ENCODE peak calls at places on chromosome 1, in five cellular contexts. B, E, I, L and D are unnamed samples.

GRCh38 chr1:106984801-106985200 is 71.7 kb upstream of the PRMT6 start:
- DNase-seq in B (no peak), E (no peak), I (no peak), L (no peak), D (no peak)

GRCh38 chr1:10502206-10502605 is 27.5 kb downstream of the PEX14 start:
- DNase-seq in B (no peak), E (no peak), I (no peak), L (no peak), D (no peak)

GRCh38 chr1:42929434-42930177 is 29.1 kb downstream of the SLC2A1 start:
- DNase-seq in B (no peak), E (no peak), I (no peak), L (no peak), D (no peak)

GRCh38 chr1:3599286-3599811 is 12.0 kb downstream of the MEGF6 start:
- DNase-seq in B (no peak), E (peak), I (no peak), L (no peak), D (no peak)

GRCh38 chr1:111496398-111496797 is 7.0 kb downstream of the ADORA3 start:
- DNase-seq in B (no peak), E (no peak), I (no peak), L (no peak), D (no peak)

GRCh38 chr1:23692308-23692871 is 784 bp downstream of the RPL11 start:
- DNase-seq in B (no peak), E (no peak), I (no peak), L (no peak), D (no peak)

GRCh38 chr1:23426828-23427227 is 2.3 kb upstream of the TCEA3 start:
- DNase-seq in B (no peak), E (no peak), I (no peak), L (no peak), D (no peak)

GRCh38 chr1:21852282-21853129 is 40.4 kb downstream of the LDLRAD2 start:
- DNase-seq in B (no peak), E (no peak), I (no peak), L (no peak), D (no peak)

GRCh38 chr1:155321577-155322497 is 1.1 kb downstream of the RUSC1 start:
- DNase-seq in B (no peak), E (peak), I (no peak), L (no peak), D (no peak)

GRCh38 chr1:151187205-151187604 is 2.8 kb downstream of the VPS72 start:
- DNase-seq in B (no peak), E (no peak), I (no peak), L (no peak), D (no peak)

GRCh38 chr1:100246738-100247137 is 2.9 kb downstream of the DBT start:
- DNase-seq in B (no peak), E (no peak), I (no peak), L (no peak), D (no peak)

GRCh38 chr1:47569681-47570470 is 132.0 kb downstream of the FOXD2 start:
- DNase-seq in B (peak), E (no peak), I (peak), L (peak), D (peak)

GRCh38 chr1:44617703-44618029 is 56.6 kb downstream of the TMEM53 start:
- DNase-seq in B (no peak), E (no peak), I (no peak), L (no peak), D (no peak)

DNA sequence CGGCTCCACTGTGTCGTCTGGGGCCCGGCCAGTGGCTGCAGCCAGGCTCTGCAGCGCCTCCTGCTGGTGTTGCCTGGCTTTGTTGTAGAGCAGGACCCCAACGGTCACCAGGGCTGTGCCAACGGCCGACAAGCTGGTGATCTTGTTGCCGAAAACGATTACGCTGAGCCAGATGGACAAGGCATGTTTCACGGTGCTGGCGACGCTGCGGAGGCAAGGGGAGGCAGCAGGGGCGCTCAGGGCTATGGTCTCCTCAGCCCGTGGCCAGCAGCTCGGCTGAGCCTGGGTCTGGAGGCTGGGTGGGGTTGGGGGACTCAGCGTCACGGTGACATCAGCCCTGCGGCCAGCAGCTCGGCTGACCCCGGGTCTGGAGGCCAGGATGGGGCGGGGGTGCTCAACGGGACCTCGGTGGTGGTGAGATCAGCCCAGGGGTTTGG is 7.0 kb upstream of the CDK11B start:
- DNase-seq in B (no peak), E (peak), I (no peak), L (peak), D (no peak)
- TF ChIP-seq CTCF in B (peak), E (peak), I (peak), L (peak), D (peak)

GRCh38 chr1:177770096-177770495 is 199.8 kb downstream of the SEC16B start:
- DNase-seq in B (no peak), E (no peak), I (no peak), L (no peak), D (no peak)
- H3K4me3 ChIP-seq in B (no peak), E (no peak), I (no peak), L (no peak), D (no peak)

DNA sequence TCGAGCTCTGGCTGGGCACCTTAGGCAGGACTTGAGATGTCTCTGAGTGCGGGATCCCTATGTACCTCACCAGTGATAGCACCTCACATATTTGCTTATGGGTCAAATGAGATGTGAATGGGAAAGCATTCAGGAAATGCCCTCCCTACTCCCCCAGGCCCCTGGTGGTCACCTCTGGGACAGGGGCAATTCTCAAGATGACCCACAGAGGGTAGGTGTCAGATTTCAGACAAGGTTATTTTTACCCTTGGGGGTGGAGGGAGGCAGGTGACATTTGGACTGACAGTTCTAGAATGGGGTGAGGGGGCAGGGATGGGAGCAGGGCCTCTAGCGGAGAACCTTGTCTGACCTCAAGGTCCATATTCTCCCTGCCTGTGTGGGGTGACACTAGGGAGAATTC is 27.1 kb downstream of the ACOT11 start:
- DNase-seq in B (no peak), E (no peak), I (no peak), L (no peak), D (no peak)
- TF ChIP-seq CTCF in B (no peak), E (no peak), I (no peak), L (no peak), D (no peak)

GRCh38 chr1:36320767-36321118 is 2.7 kb downstream of the EVA1B start:
- DNase-seq in B (no peak), E (no peak), I (no peak), L (no peak), D (no peak)
- H3K4me3 ChIP-seq in B (peak), E (no peak), I (peak), L (peak), D (peak)

GRCh38 chr1:156970017-156970416 is 49.6 kb downstream of the LRRC71 start:
- DNase-seq in B (peak), E (no peak), I (no peak), L (no peak), D (no peak)
- TF ChIP-seq CTCF in B (peak), E (peak), I (peak), L (no peak), D (peak)

DNA sequence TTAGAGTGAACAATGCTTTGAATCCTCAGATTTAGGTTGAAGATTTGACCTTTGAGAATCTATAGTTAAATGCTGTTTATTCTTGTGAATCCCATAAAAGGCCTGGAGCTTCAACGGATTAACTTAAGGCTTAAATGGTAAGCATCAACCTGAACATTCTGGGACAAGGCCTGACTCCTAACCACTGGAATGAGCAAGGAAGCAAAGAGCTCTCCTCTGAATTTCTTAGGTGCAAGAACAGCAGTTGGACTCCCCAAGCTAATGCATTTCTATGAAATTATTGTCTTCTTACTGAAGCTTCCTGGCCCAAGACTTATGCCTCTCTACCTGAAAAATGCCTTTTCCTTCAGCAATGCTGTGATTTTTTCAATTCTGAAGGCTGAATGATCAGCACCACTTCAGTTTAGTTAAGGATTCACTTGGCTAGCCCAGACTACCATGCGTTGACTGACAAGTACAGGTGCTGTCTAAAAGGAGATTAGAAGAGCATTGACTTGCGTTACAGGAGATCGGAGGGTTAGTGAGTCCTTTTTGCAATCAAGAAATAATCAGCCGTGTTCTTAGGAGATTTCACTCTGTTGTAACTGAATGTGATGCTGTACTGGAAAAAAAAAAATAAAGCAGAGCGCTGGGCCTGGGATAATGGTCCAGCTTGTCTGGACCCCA is 178.5 kb downstream of the ZC3H11B start:
- DNase-seq in B (no peak), E (no peak), I (no peak), L (no peak), D (no peak)
- H3K4me3 ChIP-seq in B (no peak), E (no peak), I (no peak), L (no peak), D (no peak)

GRCh38 chr1:231949277-231950122 is 322.9 kb downstream of the DISC1 start:
- DNase-seq in B (peak), E (no peak), I (no peak), L (no peak), D (no peak)
- TF ChIP-seq CTCF in B (no peak), E (no peak), I (peak), L (no peak), D (no peak)

GRCh38 chr1:172359531-172359991 is 60.9 kb upstream of the C1orf105 start:
- DNase-seq in B (peak), E (no peak), I (peak), L (no peak), D (peak)

GRCh38 chr1:172360511-172360910 is 60.0 kb upstream of the C1orf105 start:
- DNase-seq in B (no peak), E (no peak), I (peak), L (no peak), D (no peak)

GRCh38 chr1:172360960-172361359 is 59.5 kb upstream of the C1orf105 start:
- DNase-seq in B (no peak), E (no peak), I (no peak), L (no peak), D (no peak)

GRCh38 chr1:172356620-172357019 is 63.9 kb upstream of the C1orf105 start:
- DNase-seq in B (peak), E (no peak), I (peak), L (no peak), D (peak)

GRCh38 chr1:172357753-172358152 is 62.7 kb upstream of the C1orf105 start:
- DNase-seq in B (no peak), E (no peak), I (no peak), L (no peak), D (no peak)
- H3K4me3 ChIP-seq in B (peak), E (peak), I (peak), L (no peak), D (no peak)

DNA sequence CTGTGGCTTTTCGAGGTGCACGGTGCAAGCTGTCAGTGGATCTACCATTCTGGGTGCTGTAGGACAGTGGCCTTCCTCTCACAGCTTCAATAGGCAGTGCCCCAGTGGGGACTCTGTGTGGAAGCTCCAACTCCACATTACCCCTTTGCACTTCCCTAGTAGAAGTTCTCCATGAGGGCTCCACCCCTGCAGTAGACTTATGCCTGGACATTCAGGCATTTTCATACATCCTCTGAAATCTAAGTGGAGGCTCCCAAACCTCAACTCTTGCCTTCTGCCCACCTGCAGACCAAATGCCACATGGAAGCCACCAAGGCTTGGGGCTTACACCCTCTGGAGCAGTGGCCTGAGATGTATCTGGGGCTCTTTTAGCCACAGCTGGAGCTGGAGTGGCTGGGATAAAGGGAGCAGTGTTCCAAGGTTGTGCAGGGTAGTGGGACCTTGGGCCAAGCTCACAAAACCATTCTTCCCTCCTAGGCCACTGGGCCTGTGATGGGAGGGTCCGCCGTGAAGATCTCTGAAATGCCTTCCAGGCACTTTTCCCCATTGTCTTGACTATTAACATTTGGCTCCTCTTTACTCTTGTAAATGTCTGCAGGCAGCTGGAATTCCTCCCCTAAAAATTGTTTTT is 18.0 kb upstream of the RNF2 start:
- DNase-seq in B (no peak), E (no peak), I (no peak), L (no peak), D (no peak)
- TF ChIP-seq CTCF in B (no peak), E (no peak), I (no peak), L (no peak), D (no peak)